ENCODE peak calls at places on chromosomes 4 and X, in six cellular contexts. F is left ventricle myocardium inferior, B is cardiac fibroblast, G is hepatocyte, Q is transverse colon, X is tibial artery. E is an unnamed sample.

GRCh38 chrX:145843196-145843595 is 25.6 kb downstream of the SLITRK2 start:
- DNase-seq in X (no peak), G (no peak), F (no peak), Q (no peak), B (no peak), E (no peak)

GRCh38 chrX:115013705-115014104 is 3.7 kb downstream of the IL13RA2 start:
- DNase-seq in G (no peak), B (peak; percentile 65), F (no peak), Q (no peak), X (no peak), E (peak; percentile 90)

GRCh38 chr4:44623687-44624086 is 27.7 kb downstream of the YIPF7 start:
- DNase-seq in X (no peak), B (no peak), F (no peak), Q (no peak), G (no peak), E (no peak)

GRCh38 chr4:62709618-62710252 is 1509.6 kb downstream of the ADGRL3 start:
- DNase-seq in F (no peak), X (no peak), B (peak; percentile 57), G (peak; percentile 66), Q (no peak), E (peak; percentile 17)

GRCh38 chr4:9987749-9988346 is 33.4 kb downstream of the SLC2A9 start:
- DNase-seq in Q (no peak), X (no peak), G (no peak), F (no peak), B (no peak), E (no peak)

GRCh38 chr4:181637186-181638105 is 605.8 kb upstream of the TENM3 start:
- DNase-seq in B (peak; percentile 62), G (no peak), Q (no peak), F (no peak), X (no peak), E (no peak)

GRCh38 chr4:120694973-120695372 is 227.6 kb downstream of the PRDM5 start:
- DNase-seq in X (no peak), G (peak; percentile 72), B (peak; percentile 75), Q (peak; percentile 51), F (no peak), E (peak; percentile 76)

GRCh38 chrX:150219374-150220185 is 143.5 kb upstream of the MAMLD1 start:
- DNase-seq in Q (no peak), F (no peak), G (no peak), B (peak; percentile 39), X (no peak), E (peak; percentile 8)

GRCh38 chr4:186587416-186588018 is 32.1 kb upstream of the MTNR1A start:
- DNase-seq in X (peak; percentile 84), G (peak; percentile 81), Q (peak; percentile 75), F (peak; percentile 58), B (peak; percentile 78), E (peak; percentile 41)

GRCh38 chrX:152600853-152601635 is 36.7 kb upstream of the GABRQ start:
- DNase-seq in X (no peak), Q (no peak), G (no peak), B (no peak), F (no peak), E (no peak)

GRCh38 chrX:3181846-3182245 is 140.6 kb downstream of the ARSF start:
- DNase-seq in B (no peak), F (no peak), X (no peak), Q (no peak), G (no peak), E (no peak)

GRCh38 chr4:148980782-148981181 is 538.6 kb upstream of the NR3C2 start:
- DNase-seq in F (no peak), X (no peak), Q (no peak), B (no peak), G (no peak), E (no peak)

GRCh38 chr4:161952382-161952781 is 211.4 kb downstream of the FSTL5 start:
- DNase-seq in G (no peak), Q (no peak), F (no peak), B (peak; percentile 1), X (no peak), E (no peak)

GRCh38 chrX:150761176-150761818 is 68.1 kb downstream of the MTMR1 start:
- DNase-seq in G (no peak), Q (no peak), F (no peak), B (no peak), X (no peak), E (no peak)

GRCh38 chr4:103150677-103151076 is 47.5 kb downstream of the CENPE start:
- DNase-seq in F (no peak), G (no peak), Q (no peak), B (peak; percentile 80), X (no peak), E (peak; percentile 92)

GRCh38 chr4:153618831-153619230 is 65.2 kb upstream of the TLR2 start:
- DNase-seq in X (no peak), B (no peak), G (no peak), F (no peak), Q (no peak), E (no peak)

GRCh38 chr4:59612235-59612634 is 1587.9 kb upstream of the ADGRL3 start:
- DNase-seq in Q (no peak), F (no peak), X (no peak), G (peak; percentile 33), B (peak; percentile 94), E (peak; percentile 82)

GRCh38 chr4:56220261-56220660 is 167.0 kb downstream of the AASDH start:
- DNase-seq in Q (no peak), B (peak; percentile 3), X (no peak), G (no peak), F (no peak), E (no peak)

GRCh38 chrX:85244411-85245210 is 820 bp downstream of the ZNF711 start:
- DNase-seq in G (peak; percentile 29), F (no peak), B (no peak), Q (no peak), X (no peak), E (no peak)

GRCh38 chrX:150533863-150534262 is 34.6 kb upstream of the MTM1 start:
- DNase-seq in Q (no peak), F (no peak), B (no peak), X (no peak), G (no peak), E (peak; percentile 46)

GRCh38 chrX:29257516-29257915 is 670.3 kb downstream of the IL1RAPL1 start:
- DNase-seq in Q (no peak), B (peak; percentile 69), F (no peak), X (no peak), G (no peak), E (no peak)

GRCh38 chr4:181213562-181213961 is 1029.6 kb upstream of the TENM3 start:
- DNase-seq in F (no peak), Q (no peak), G (no peak), X (no peak), B (no peak), E (no peak)

GRCh38 chrX:103817502-103817901 is 14.6 kb downstream of the RAB9B start:
- DNase-seq in Q (no peak), G (peak; percentile 86), B (peak; percentile 61), F (no peak), X (no peak), E (peak; percentile 52)

GRCh38 chr4:27360651-27361347 is 500.2 kb downstream of the STIM2 start:
- DNase-seq in B (peak; percentile 51), X (no peak), F (no peak), Q (no peak), G (peak; percentile 64), E (peak; percentile 13)

GRCh38 chr4:27358269-27358668 is 497.6 kb downstream of the STIM2 start:
- DNase-seq in B (no peak), Q (no peak), G (no peak), X (no peak), F (no peak), E (no peak)

GRCh38 chr4:27357283-27357682 is 496.6 kb downstream of the STIM2 start:
- DNase-seq in Q (no peak), B (peak; percentile 13), F (no peak), G (peak; percentile 13), X (no peak), E (peak; percentile 36)
- TF ChIP-seq CTCF in Q (no peak), B (peak; percentile 7), F (peak; percentile 44), G (peak; percentile 56), X (no peak), E (no peak)

DNA sequence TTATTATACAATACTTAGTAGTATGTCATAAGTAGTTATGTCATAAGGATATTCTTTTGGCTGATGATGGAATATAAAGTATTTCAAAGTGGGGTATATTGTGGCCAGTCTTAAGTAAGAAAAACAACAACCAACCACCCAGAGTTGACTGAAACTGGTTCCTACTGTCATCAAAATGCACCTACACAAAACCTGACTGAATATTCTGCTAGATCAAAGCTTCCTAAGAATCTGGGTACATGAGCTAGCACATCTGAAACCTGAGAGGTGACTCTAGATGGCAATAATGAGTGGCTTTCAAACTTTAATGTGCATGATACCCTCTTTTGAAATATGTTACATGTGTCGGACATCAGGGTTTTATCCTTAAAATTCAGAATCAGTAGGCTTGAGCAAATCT is 60.4 kb downstream of the REELD1 start:
- DNase-seq in G (no peak), X (no peak), Q (no peak), B (no peak), F (no peak), E (no peak)
- TF ChIP-seq CTCF in G (no peak), X (no peak), Q (no peak), B (no peak), F (no peak), E (no peak)

GRCh38 chr4:111806331-111806730 is 338.9 kb upstream of the FAM241A start:
- DNase-seq in Q (no peak), B (no peak), F (no peak), X (no peak), G (peak; percentile 50), E (no peak)
- TF ChIP-seq CTCF in Q (no peak), B (no peak), F (no peak), X (no peak), G (no peak), E (no peak)

GRCh38 chrX:133840415-133840814 is 145.0 kb downstream of the GPC3 start:
- DNase-seq in Q (no peak), B (no peak), G (no peak), X (no peak), F (no peak), E (no peak)

GRCh38 chrX:133838761-133839676 is 146.4 kb downstream of the GPC3 start:
- DNase-seq in B (peak; percentile 25), X (no peak), G (peak; percentile 56), F (no peak), Q (peak; percentile 17), E (peak; percentile 26)
- TF ChIP-seq CTCF in B (peak; percentile 43), X (peak; percentile 32), G (peak; percentile 36), F (peak; percentile 59), Q (peak; percentile 34), E (peak; percentile 31)